ENCODE peak calls at places on chromosomes 5 and 9, in six cellular contexts. O is neural progenitor cell, C is HCT116, T is ovary, S is A549, K is fibroblast of mammary gland. Y is an unnamed sample.

GRCh38 chr5:9149988-9150387 is 395.9 kb downstream of the SEMA5A start:
- DNase-seq in O (no peak), C (no peak), T (no peak), S (no peak), K (peak; percentile 97), Y (peak; percentile 95)

GRCh38 chr5:113371788-113372196 is 63.0 kb downstream of the TSSK1B start:
- DNase-seq in O (no peak), C (no peak), T (no peak), S (no peak), K (no peak), Y (peak; percentile 7)

GRCh38 chr9:121837113-121838010 is 185.9 kb downstream of the DAB2IP start:
- DNase-seq in O (no peak), C (no peak), T (peak; percentile 88), S (no peak), K (peak; percentile 24), Y (no peak)

GRCh38 chr5:18314192-18314778 is 680.0 kb downstream of the TAF11L14 start:
- DNase-seq in O (peak; percentile 26), C (peak; percentile 6), T (no peak), S (peak; percentile 25), K (peak; percentile 36), Y (peak; percentile 44)

GRCh38 chr5:10567781-10568321 is 4.0 kb downstream of the ANKRD33B start:
- DNase-seq in O (peak; percentile 36), C (no peak), T (no peak), S (no peak), K (peak; percentile 52), Y (peak; percentile 33)

GRCh38 chr5:92518318-92518913 is 1062.6 kb downstream of the NR2F1-AS1 start:
- DNase-seq in O (peak; percentile 46), C (peak; percentile 16), T (no peak), S (peak; percentile 13), K (peak; percentile 76), Y (peak; percentile 54)

GRCh38 chr5:7261900-7262299 is 134.0 kb upstream of the ADCY2 start:
- DNase-seq in O (no peak), C (no peak), T (no peak), S (no peak), K (no peak), Y (no peak)

GRCh38 chr5:36363101-36363500 is 61.4 kb upstream of the RANBP3L start:
- DNase-seq in O (peak; percentile 14), C (no peak), T (no peak), S (peak; percentile 6), K (peak; percentile 71), Y (peak; percentile 53)

GRCh38 chr5:111069839-111070238 is 1.7 kb upstream of the TSLP start:
- DNase-seq in O (no peak), C (no peak), T (no peak), S (no peak), K (peak; percentile 90), Y (peak; percentile 77)

GRCh38 chr5:52786937-52787599 is 648 bp upstream of the ITGA1 start:
- DNase-seq in O (no peak), C (peak; percentile 50), T (no peak), S (no peak), K (peak; percentile 19), Y (no peak)

GRCh38 chr5:1936413-1936812 is 53.7 kb upstream of the IRX4 start:
- DNase-seq in O (no peak), C (peak; percentile 78), T (no peak), S (no peak), K (no peak), Y (no peak)

GRCh38 chr5:126506079-126506478 is 82.9 kb downstream of the GRAMD2B start:
- DNase-seq in O (no peak), C (no peak), T (no peak), S (no peak), K (no peak), Y (no peak)

GRCh38 chr5:89041249-89041808 is 158.3 kb upstream of the MEF2C start:
- DNase-seq in O (no peak), C (no peak), T (no peak), S (no peak), K (no peak), Y (no peak)

GRCh38 chr5:113294341-113295110 is 140.3 kb downstream of the TSSK1B start:
- DNase-seq in O (peak; percentile 85), C (peak; percentile 56), T (peak; percentile 95), S (peak; percentile 51), K (peak; percentile 86), Y (peak; percentile 83)

GRCh38 chr5:149455889-149456409 is 76.9 kb upstream of the IL17B start:
- DNase-seq in O (no peak), C (peak; percentile 90), T (peak; percentile 49), S (no peak), K (peak; percentile 99), Y (peak; percentile 57)

GRCh38 chr9:89996106-89996505 is 391.3 kb downstream of the GADD45G start:
- DNase-seq in O (no peak), C (no peak), T (no peak), S (no peak), K (no peak), Y (no peak)

GRCh38 chr9:99819123-99819483 is 2.6 kb upstream of the NR4A3 start:
- DNase-seq in O (no peak), C (no peak), T (no peak), S (no peak), K (peak; percentile 93), Y (no peak)

GRCh38 chr5:43432486-43433365 is 20.5 kb upstream of the CCL28 start:
- DNase-seq in O (no peak), C (peak; percentile 31), T (no peak), S (peak; percentile 49), K (peak; percentile 86), Y (peak; percentile 72)

GRCh38 chr5:173205921-173206320 is 29.1 kb downstream of the NKX2-5 start:
- DNase-seq in O (no peak), C (no peak), T (no peak), S (no peak), K (no peak), Y (no peak)

GRCh38 chr5:173204185-173204979 is 30.6 kb downstream of the NKX2-5 start:
- DNase-seq in O (no peak), C (peak; percentile 21), T (no peak), S (no peak), K (peak; percentile 48), Y (no peak)

GRCh38 chr5:173201636-173202265 is 33.3 kb downstream of the NKX2-5 start:
- DNase-seq in O (no peak), C (peak; percentile 49), T (no peak), S (peak; percentile 82), K (peak; percentile 83), Y (peak; percentile 86)

GRCh38 chr5:173200356-173200755 is 34.6 kb downstream of the NKX2-5 start:
- DNase-seq in O (no peak), C (no peak), T (no peak), S (no peak), K (no peak), Y (no peak)

DNA sequence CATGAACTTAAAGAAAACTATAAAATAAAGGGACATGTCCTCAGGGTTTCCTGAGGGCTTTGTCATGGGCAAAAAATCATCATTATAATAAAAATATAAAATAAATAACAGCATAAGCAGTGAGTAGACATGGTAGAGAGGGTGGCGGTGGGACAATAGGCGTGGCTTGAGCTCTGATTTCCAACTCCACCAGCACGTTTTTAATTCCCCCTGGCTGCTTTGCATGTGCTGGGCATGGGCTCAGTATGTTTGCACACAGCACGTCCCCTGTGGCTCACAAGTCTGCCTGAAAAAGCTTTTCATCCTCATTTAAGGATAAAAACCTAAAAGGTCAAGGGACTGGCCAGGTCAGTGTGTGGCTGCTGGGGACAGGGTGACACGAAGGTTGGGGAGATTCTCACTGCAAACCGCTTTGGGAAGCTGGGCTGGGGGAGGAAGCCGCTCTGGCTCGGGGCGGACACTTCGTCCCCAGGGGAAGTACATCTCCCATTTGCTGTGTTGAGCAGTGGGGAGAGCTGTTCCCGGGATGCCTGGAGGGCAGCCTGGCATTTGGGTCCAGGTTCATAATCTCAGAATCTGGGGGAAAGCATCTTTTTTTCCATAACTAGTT is 32.6 kb downstream of the NKX2-5 start:
- DNase-seq in O (peak; percentile 16), C (no peak), T (no peak), S (no peak), K (no peak), Y (no peak)
- H3K4me3 ChIP-seq in O (peak overlapping the region; percentile 17), C (no peak overlapping the region), T (no peak overlapping the region), S (no peak overlapping the region), K (no peak overlapping the region), Y (no peak overlapping the region)

GRCh38 chr9:127237801-127238200 is 26.8 kb upstream of the GARNL3 start:
- DNase-seq in O (no peak), C (no peak), T (no peak), S (no peak), K (no peak), Y (no peak)

GRCh38 chr9:127245637-127246164 is 18.9 kb upstream of the GARNL3 start:
- DNase-seq in O (no peak), C (no peak), T (no peak), S (no peak), K (no peak), Y (no peak)

GRCh38 chr9:127244609-127245601 is 19.7 kb upstream of the GARNL3 start:
- DNase-seq in O (peak; percentile 99), C (no peak), T (peak; percentile 95), S (peak; percentile 98), K (peak; percentile 89), Y (peak; percentile 99)

DNA sequence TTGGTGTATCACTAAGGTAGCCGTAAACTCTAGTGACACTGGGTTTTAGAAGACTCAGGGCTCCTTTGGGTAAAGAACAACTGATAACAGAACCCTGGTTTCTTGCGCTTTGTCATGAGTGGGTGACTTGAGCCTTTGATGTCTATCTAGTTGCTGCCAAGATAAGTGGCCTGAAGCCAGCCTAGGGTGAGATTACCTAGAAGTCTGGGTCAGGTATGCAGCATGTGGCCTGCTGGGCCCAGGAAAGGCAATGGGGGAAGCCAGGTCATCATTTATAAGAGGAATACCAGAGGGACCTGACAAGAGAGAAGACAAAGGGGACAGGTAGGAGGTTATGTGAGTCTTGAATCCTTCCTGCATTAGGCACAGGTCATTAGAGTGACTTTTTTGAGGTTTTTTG is 23.2 kb upstream of the GARNL3 start:
- DNase-seq in O (no peak), C (no peak), T (no peak), S (no peak), K (no peak), Y (no peak)
- TF ChIP-seq CTCF in O (no peak), C (no peak), T (no peak), S (no peak), K (no peak), Y (no peak)

GRCh38 chr9:91562412-91562811 is 138.8 kb upstream of the NFIL3 start:
- DNase-seq in O (no peak), C (no peak), T (no peak), S (no peak), K (no peak), Y (no peak)
- H3K4me3 ChIP-seq in O (no peak overlapping the region), C (no peak overlapping the region), T (no peak overlapping the region), S (no peak overlapping the region), K (no peak overlapping the region), Y (no peak overlapping the region)

DNA sequence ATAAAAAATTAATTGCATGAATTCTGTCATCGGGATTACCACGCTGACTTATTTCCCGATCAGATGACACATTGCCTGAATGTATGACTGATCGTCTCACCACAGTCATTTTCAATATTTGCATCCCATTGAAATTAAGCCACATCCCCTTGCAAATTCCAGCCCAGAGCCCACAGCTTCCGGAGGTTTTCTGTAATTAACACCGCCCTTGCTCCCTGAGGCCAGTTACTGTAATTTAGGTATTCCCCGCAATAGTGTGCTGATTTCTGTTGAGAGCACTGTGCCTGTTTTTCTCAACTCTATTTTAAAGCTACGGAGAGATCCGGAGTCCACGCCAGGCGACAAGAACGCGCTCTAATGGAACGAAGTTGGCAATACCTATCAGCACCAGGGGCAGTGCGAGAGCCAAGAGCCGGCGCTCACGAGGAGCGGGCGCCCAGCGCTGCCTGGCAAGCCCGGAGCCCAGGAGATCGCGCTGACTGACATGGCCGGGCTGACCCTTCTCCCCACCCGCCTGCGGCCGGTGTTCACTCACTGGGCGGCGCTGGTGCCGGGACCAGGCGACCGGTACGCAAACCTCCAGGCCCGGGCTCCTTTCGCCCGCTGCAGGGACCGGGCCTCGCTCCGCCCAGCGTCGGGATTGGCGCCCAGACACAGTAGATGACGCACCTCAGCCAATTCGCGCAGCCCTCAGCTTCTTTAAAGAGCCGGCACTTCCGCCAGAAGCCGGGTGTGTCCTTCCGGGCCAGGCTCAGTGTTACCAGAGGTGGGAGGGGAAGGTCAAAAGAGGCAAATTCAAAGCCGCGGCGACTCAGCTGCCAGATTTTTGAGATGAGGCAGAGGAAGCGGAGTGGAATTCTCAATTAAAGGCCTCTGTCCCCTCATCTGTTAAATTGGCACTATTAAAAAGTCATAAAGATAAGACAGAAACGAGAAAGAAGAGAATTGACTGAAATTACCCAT is at the start of gene PLGRKT:
- DNase-seq in O (peak; percentile 94), C (peak; percentile 80), T (peak; percentile 92), S (peak; percentile 82), K (peak; percentile 85), Y (peak; percentile 97)
- TF ChIP-seq CTCF in O (peak; percentile 35), C (peak; percentile 20), T (peak; percentile 46), S (no peak), K (no peak), Y (no peak)

Y was measured in foreskin fibroblast.